ENCODE peak calls at places on chromosomes 3 and 15, in seven cellular contexts. Y is Peyer's patch, F is sigmoid colon, B is K562, X is tibial nerve, V is endothelial cell of umbilical vein, Q is adrenal gland. N is an unnamed sample. For H3K4me1, the result is how much of the 10 kb centered on the place peaks cover.

GRCh38 chr3:58874795-58875194 is 175.0 kb downstream of the CFAP20DC start:
- DNase-seq in Y (no peak), F (no peak), B (no peak), X (no peak), V (no peak), Q (no peak), N (no peak)

GRCh38 chr15:79017953-79018352 is 72.6 kb downstream of the RASGRF1 start:
- DNase-seq in Y (no peak), F (no peak), B (no peak), X (no peak), V (no peak), Q (no peak), N (no peak)

GRCh38 chr3:33115024-33115768 is 1.4 kb downstream of the CRTAP start:
- DNase-seq in Y (peak), F (peak), B (peak), X (peak), V (peak), Q (peak), N (peak)

GRCh38 chr15:75928680-75929608 is 25.3 kb downstream of the FBXO22 start:
- DNase-seq in Y (no peak), F (no peak), B (peak), X (no peak), V (no peak), Q (no peak), N (no peak)

GRCh38 chr15:79467865-79468586 is 35.9 kb downstream of the MINAR1 start:
- DNase-seq in Y (no peak), F (no peak), B (no peak), X (no peak), V (no peak), Q (no peak), N (no peak)

GRCh38 chr15:99442268-99442897 is 123.4 kb upstream of the MEF2A start:
- DNase-seq in Y (peak), F (peak), B (no peak), X (no peak), V (peak), Q (peak), N (peak)

GRCh38 chr3:195102609-195103467 is 168.1 kb downstream of the XXYLT1 start:
- DNase-seq in Y (peak), F (peak), B (peak), X (no peak), V (peak), Q (peak), N (no peak)

GRCh38 chr15:91882858-91883586 is 29.5 kb downstream of the SLCO3A1 start:
- DNase-seq in Y (no peak), F (no peak), B (no peak), X (no peak), V (no peak), Q (no peak), N (no peak)

GRCh38 chr3:125011941-125012340 is 43.9 kb downstream of the HEG1 start:
- DNase-seq in Y (no peak), F (no peak), B (no peak), X (no peak), V (no peak), Q (no peak), N (no peak)

GRCh38 chr3:176916777-176917176 is 280.5 kb downstream of the TBL1XR1 start:
- DNase-seq in Y (no peak), F (no peak), B (no peak), X (no peak), V (no peak), Q (no peak), N (no peak)

GRCh38 chr3:190429681-190430080 is 20.0 kb downstream of the TMEM207 start:
- DNase-seq in Y (no peak), F (no peak), B (no peak), X (no peak), V (no peak), Q (no peak), N (no peak)

GRCh38 chr3:168802761-168803160 is 707.0 kb upstream of the GOLIM4 start:
- DNase-seq in Y (no peak), F (no peak), B (no peak), X (no peak), V (no peak), Q (no peak), N (no peak)

GRCh38 chr15:99732711-99733267 is 448 bp downstream of the LYSMD4 start:
- DNase-seq in Y (no peak), F (peak), B (peak), X (peak), V (no peak), Q (no peak), N (peak)

GRCh38 chr3:4613366-4613765 is 120.2 kb downstream of the ITPR1 start:
- DNase-seq in Y (no peak), F (no peak), B (no peak), X (no peak), V (no peak), Q (peak), N (no peak)

GRCh38 chr3:48155122-48155521 is 33.1 kb downstream of the CDC25A start:
- DNase-seq in Y (no peak), F (no peak), B (no peak), X (no peak), V (peak), Q (no peak), N (no peak)

GRCh38 chr3:29605845-29606244 is 325.0 kb downstream of the RBMS3 start:
- DNase-seq in Y (no peak), F (no peak), B (no peak), X (no peak), V (no peak), Q (no peak), N (no peak)

GRCh38 chr3:95297586-95297985 is 1234.7 kb downstream of the NSUN3 start:
- DNase-seq in Y (no peak), F (no peak), B (no peak), X (no peak), V (no peak), Q (no peak), N (no peak)

GRCh38 chr3:116155830-116156229 is 289.5 kb downstream of the LSAMP start:
- DNase-seq in Y (no peak), F (no peak), B (no peak), X (no peak), V (no peak), Q (no peak), N (no peak)

GRCh38 chr3:65331730-65332129 is 643.9 kb upstream of the ADAMTS9 start:
- DNase-seq in Y (no peak), F (no peak), B (no peak), X (no peak), V (no peak), Q (no peak), N (no peak)

GRCh38 chr3:153680526-153680925 is 440.7 kb upstream of the ARHGEF26 start:
- DNase-seq in Y (no peak), F (no peak), B (no peak), X (no peak), V (no peak), Q (no peak), N (no peak)

GRCh38 chr3:30638685-30639412 is 32.4 kb downstream of the TGFBR2 start:
- DNase-seq in Y (peak), F (no peak), B (no peak), X (no peak), V (no peak), Q (no peak), N (no peak)

GRCh38 chr3:141950572-141951493 is 74.4 kb downstream of the ATP1B3 start:
- DNase-seq in Y (peak), F (no peak), B (no peak), X (no peak), V (no peak), Q (no peak), N (no peak)

GRCh38 chr15:29468899-29469298 is 199.3 kb upstream of the NSMCE3 start:
- DNase-seq in Y (no peak), F (no peak), B (no peak), X (no peak), V (no peak), Q (no peak), N (no peak)

GRCh38 chr3:60434945-60435344 is 816.3 kb downstream of the FHIT start:
- DNase-seq in Y (no peak), F (no peak), B (peak), X (no peak), V (no peak), Q (no peak), N (no peak)

GRCh38 chr15:58523634-58524033 is 91.8 kb downstream of the LIPC start:
- DNase-seq in Y (peak), F (no peak), B (no peak), X (no peak), V (no peak), Q (no peak), N (no peak)
- TF ChIP-seq POLR2A in Y (no peak), F (no peak), B (no peak), X (no peak), V (no peak), Q (no peak), N (no peak)

DNA sequence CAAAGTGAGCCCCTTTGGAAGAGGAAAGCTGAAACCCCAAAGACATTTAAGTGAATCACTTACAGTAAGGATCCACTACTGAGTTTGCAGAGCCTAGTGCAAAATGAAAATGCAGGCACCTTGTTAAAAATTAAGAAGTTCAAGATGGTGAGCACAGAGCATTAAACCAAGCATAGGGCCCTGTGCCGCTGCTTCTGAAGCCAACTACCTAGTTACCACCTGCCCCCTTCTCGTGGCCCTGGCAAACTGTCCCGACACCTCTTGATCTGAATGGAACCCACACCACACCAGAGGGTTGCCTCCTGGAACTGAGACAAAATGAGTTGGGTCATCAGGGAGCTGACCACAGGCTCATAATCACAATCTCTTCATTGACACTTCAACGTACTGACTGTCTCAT is 25.6 kb downstream of the LRRC2 start:
- DNase-seq in Y (no peak), F (no peak), B (no peak), X (no peak), V (no peak), Q (no peak), N (no peak)
- H3K27ac ChIP-seq in Y (no peak), F (no peak), B (no peak), X (no peak), V (no peak), Q (no peak), N (no peak)

DNA sequence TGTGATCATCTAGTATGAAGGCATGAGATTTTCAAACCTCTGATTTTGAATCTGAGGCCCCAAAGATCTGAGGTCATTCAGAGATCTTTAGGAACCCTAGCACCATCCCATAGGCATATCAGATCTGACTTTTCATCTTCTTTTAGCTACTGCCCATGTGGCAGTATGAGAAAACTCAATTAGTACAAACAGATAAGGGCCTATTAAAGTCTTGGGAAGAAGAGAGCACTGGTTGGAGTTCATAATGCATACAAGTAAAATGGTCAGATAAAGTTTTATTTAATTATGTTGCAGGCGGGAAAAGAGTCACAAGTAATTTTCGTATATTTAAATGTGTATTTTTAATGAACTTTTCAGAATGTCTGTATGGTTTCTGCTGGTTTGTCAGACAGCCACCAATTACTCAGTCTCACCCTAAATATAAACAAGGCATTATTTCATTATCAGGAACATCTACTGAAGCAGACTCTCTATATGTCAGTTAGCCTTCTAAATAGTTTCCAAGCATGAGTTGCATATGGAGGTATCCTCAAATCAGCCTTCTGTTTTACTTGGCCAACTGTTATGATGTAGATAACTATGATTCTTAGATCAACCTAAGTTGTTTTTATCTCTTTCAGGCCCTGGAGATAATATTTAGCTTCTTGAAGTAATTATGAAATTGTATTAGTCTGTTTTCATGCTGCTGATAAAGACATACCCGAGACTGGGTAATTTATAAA is 340.3 kb upstream of the TBC1D5 start:
- DNase-seq in Y (no peak), F (no peak), B (no peak), X (no peak), V (no peak), Q (no peak), N (no peak)
- H3K4me1 ChIP-seq in Y (under half), F (under half), B (under half), X (under half), V (under half), Q (under half), N (under half)

DNA sequence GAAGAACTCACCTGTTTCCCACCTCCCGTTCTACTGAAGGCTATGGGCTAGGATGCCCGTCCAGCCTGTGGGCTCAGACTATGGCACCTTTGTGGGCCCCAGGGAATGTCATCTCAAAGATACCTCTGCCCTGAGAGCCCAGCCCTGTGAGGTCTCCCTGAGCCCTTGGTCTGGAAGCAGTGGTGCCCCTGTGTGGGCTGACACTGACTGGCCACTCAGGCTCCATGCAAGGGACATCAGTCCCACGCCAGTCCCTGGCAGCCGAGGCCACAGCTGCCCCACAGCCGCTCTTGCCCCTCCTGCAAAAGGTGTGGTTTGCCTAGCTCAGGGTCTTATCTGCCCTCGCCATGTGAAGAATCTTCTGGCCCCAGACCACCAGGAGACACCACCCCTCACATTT is 106.9 kb downstream of the KLF13 start:
- DNase-seq in Y (no peak), F (no peak), B (no peak), X (no peak), V (no peak), Q (no peak), N (no peak)
- TF ChIP-seq POLR2A in Y (no peak), F (no peak), B (no peak), X (no peak), V (no peak), Q (no peak), N (no peak)

GRCh38 chr15:22799902-22800301 is 13.5 kb downstream of the NIPA1 start:
- DNase-seq in Y (no peak), F (no peak), B (no peak), X (no peak), V (no peak), Q (no peak), N (no peak)
- H3K27ac ChIP-seq in Y (no peak), F (no peak), B (no peak), X (no peak), V (no peak), Q (no peak), N (no peak)

DNA sequence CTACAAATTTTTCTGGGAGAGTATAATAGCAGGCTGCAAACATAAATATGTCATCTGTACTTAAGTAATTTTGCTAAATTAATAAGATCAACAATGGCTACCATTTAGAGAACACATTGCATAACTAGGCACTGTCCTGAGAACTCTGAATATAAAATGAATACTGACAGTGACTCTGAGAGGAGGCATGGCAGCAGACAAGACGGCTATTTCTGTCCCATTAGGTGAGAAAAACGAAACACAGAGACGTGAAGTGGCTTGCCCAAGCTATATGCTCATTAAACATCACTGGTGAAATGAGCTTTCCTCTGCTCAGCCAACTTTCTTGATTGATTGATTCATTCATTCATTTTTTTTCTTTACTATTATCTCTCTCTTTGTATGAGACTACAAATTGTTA is 384.3 kb downstream of the PTPRG start:
- DNase-seq in Y (no peak), F (no peak), B (no peak), X (no peak), V (no peak), Q (no peak), N (no peak)
- H3K4me1 ChIP-seq in Y (under half), F (under half), B (under half), X (under half), V (under half), Q (under half), N (under half)

GRCh38 chr15:41971089-41971892 is 1.1 kb downstream of the EHD4 start:
- DNase-seq in Y (peak), F (peak), B (peak), X (no peak), V (peak), Q (peak), N (peak)
- TF ChIP-seq POLR2A in Y (peak), F (peak), B (no peak), X (no peak), V (no peak), Q (peak), N (no peak)

DNA sequence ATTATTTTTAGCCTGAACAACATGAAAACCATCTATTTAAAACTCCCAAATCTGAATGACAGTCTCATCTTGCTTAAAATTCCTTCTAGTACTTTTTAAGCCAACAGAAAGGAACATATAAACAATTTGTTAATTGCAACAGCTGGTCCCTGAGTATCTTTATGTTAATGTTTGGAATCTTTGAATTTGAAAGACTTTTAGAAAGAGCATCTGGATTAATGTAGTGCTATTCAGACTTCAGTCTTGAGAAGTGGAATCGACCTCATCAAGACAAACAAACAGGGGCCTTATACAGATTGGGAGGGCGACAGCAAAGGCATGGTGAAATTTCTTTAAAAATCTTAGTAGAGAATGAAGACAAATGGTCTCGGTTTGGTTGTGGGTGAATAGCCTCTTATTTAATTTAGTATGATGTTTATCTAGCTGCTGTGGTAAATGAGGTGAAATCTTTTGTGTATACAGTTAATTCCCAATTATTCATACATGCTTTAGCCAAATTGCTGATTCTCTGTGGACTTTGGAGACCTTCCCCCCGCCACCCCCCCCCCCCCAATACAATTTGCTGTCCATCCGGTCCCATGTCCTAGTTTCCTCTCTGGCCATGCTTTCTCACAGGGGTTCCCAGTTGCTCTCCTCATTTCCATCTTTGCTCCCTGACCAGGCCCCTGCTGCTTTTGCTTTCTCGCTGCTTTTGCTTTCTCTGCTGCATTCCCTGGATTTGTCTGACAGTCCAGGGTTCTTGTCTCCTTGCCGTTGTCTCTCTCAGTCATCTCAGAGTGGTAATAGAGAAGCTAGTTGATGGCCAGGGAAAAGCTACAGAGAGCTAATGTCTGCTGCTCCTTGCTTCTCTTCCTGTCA is 135.2 kb downstream of the FNDC3B start:
- DNase-seq in Y (no peak), F (no peak), B (no peak), X (no peak), V (no peak), Q (no peak), N (no peak)
- H3K27ac ChIP-seq in Y (no peak), F (no peak), B (peak), X (no peak), V (peak), Q (peak), N (no peak)